ENCODE peak calls at places on chromosomes 2 and 18, in six cellular contexts. One of them, this sample, is unnamed.

GRCh38 chr2:170585067-170585466 is 130.1 kb upstream of the SP5 start:
- DNase-seq in activated T-helper 1 cell treated with anti-CD3 and anti-CD28 coated beads, Interleukin-12 subunit alpha, Interleukin-12 subunit beta, Interleukin-2, Interleukin-4 antibody, amounts not matched to agents 30 ng/mL and 10 ng/mL and 1 ng/mL, durations not matched to agents 14 hours and 24 hours and 36 hours: no peak
- DNase-seq in hippocampal formation: no peak
- DNase-seq in stimulated activated CD8-positive, alpha-beta memory T cell treated with anti-CD3 and anti-CD28 coated beads, Interleukin-4, amount 100 ng/mL, for 24 hours: no peak
- DNase-seq in ELF-1: no peak
- DNase-seq in iris pigment epithelial cell: no peak
- DNase-seq in this sample: no peak

GRCh38 chr2:233974530-233975071 is 57.4 kb downstream of the TRPM8 start:
- DNase-seq in activated T-helper 1 cell treated with anti-CD3 and anti-CD28 coated beads, Interleukin-12 subunit alpha, Interleukin-12 subunit beta, Interleukin-2, Interleukin-4 antibody, amounts not matched to agents 30 ng/mL and 10 ng/mL and 1 ng/mL, durations not matched to agents 14 hours and 24 hours and 36 hours: no peak
- DNase-seq in stimulated activated CD8-positive, alpha-beta memory T cell treated with anti-CD3 and anti-CD28 coated beads, Interleukin-4, amount 100 ng/mL, for 24 hours: no peak
- DNase-seq in iris pigment epithelial cell: peak
- DNase-seq in hippocampal formation: no peak
- DNase-seq in ELF-1: peak
- DNase-seq in this sample: peak

GRCh38 chr2:236607471-236608307 is 38.1 kb downstream of the ACKR3 start:
- DNase-seq in stimulated activated CD8-positive, alpha-beta memory T cell treated with anti-CD3 and anti-CD28 coated beads, Interleukin-4, amount 100 ng/mL, for 24 hours: no peak
- DNase-seq in activated T-helper 1 cell treated with anti-CD3 and anti-CD28 coated beads, Interleukin-12 subunit alpha, Interleukin-12 subunit beta, Interleukin-2, Interleukin-4 antibody, amounts not matched to agents 30 ng/mL and 10 ng/mL and 1 ng/mL, durations not matched to agents 14 hours and 24 hours and 36 hours: no peak
- DNase-seq in ELF-1: peak
- DNase-seq in hippocampal formation: no peak
- DNase-seq in iris pigment epithelial cell: peak
- DNase-seq in this sample: no peak

GRCh38 chr2:136247204-136247990 is 129.4 kb upstream of the CXCR4 start:
- DNase-seq in stimulated activated CD8-positive, alpha-beta memory T cell treated with anti-CD3 and anti-CD28 coated beads, Interleukin-4, amount 100 ng/mL, for 24 hours: no peak
- DNase-seq in ELF-1: no peak
- DNase-seq in hippocampal formation: no peak
- DNase-seq in iris pigment epithelial cell: peak
- DNase-seq in activated T-helper 1 cell treated with anti-CD3 and anti-CD28 coated beads, Interleukin-12 subunit alpha, Interleukin-12 subunit beta, Interleukin-2, Interleukin-4 antibody, amounts not matched to agents 30 ng/mL and 10 ng/mL and 1 ng/mL, durations not matched to agents 14 hours and 24 hours and 36 hours: no peak
- DNase-seq in this sample: peak

GRCh38 chr2:242031481-242032019 is 162.0 kb downstream of the RTP5 start:
- DNase-seq in hippocampal formation: no peak
- DNase-seq in iris pigment epithelial cell: peak
- DNase-seq in stimulated activated CD8-positive, alpha-beta memory T cell treated with anti-CD3 and anti-CD28 coated beads, Interleukin-4, amount 100 ng/mL, for 24 hours: peak
- DNase-seq in ELF-1: no peak
- DNase-seq in activated T-helper 1 cell treated with anti-CD3 and anti-CD28 coated beads, Interleukin-12 subunit alpha, Interleukin-12 subunit beta, Interleukin-2, Interleukin-4 antibody, amounts not matched to agents 30 ng/mL and 10 ng/mL and 1 ng/mL, durations not matched to agents 14 hours and 24 hours and 36 hours: peak
- DNase-seq in this sample: no peak

GRCh38 chr2:12044857-12045256 is 298.4 kb downstream of the LPIN1 start:
- DNase-seq in hippocampal formation: no peak
- DNase-seq in ELF-1: no peak
- DNase-seq in activated T-helper 1 cell treated with anti-CD3 and anti-CD28 coated beads, Interleukin-12 subunit alpha, Interleukin-12 subunit beta, Interleukin-2, Interleukin-4 antibody, amounts not matched to agents 30 ng/mL and 10 ng/mL and 1 ng/mL, durations not matched to agents 14 hours and 24 hours and 36 hours: no peak
- DNase-seq in stimulated activated CD8-positive, alpha-beta memory T cell treated with anti-CD3 and anti-CD28 coated beads, Interleukin-4, amount 100 ng/mL, for 24 hours: no peak
- DNase-seq in iris pigment epithelial cell: no peak
- DNase-seq in this sample: no peak

GRCh38 chr2:40654346-40654745 is 202.5 kb upstream of the SLC8A1 start:
- DNase-seq in ELF-1: no peak
- DNase-seq in iris pigment epithelial cell: no peak
- DNase-seq in stimulated activated CD8-positive, alpha-beta memory T cell treated with anti-CD3 and anti-CD28 coated beads, Interleukin-4, amount 100 ng/mL, for 24 hours: no peak
- DNase-seq in hippocampal formation: no peak
- DNase-seq in activated T-helper 1 cell treated with anti-CD3 and anti-CD28 coated beads, Interleukin-12 subunit alpha, Interleukin-12 subunit beta, Interleukin-2, Interleukin-4 antibody, amounts not matched to agents 30 ng/mL and 10 ng/mL and 1 ng/mL, durations not matched to agents 14 hours and 24 hours and 36 hours: no peak
- DNase-seq in this sample: no peak

GRCh38 chr2:86274918-86275275 is 62.5 kb downstream of the REEP1 start:
- DNase-seq in activated T-helper 1 cell treated with anti-CD3 and anti-CD28 coated beads, Interleukin-12 subunit alpha, Interleukin-12 subunit beta, Interleukin-2, Interleukin-4 antibody, amounts not matched to agents 30 ng/mL and 10 ng/mL and 1 ng/mL, durations not matched to agents 14 hours and 24 hours and 36 hours: no peak
- DNase-seq in ELF-1: no peak
- DNase-seq in stimulated activated CD8-positive, alpha-beta memory T cell treated with anti-CD3 and anti-CD28 coated beads, Interleukin-4, amount 100 ng/mL, for 24 hours: no peak
- DNase-seq in hippocampal formation: no peak
- DNase-seq in iris pigment epithelial cell: peak
- DNase-seq in this sample: no peak

GRCh38 chr18:21739604-21740473 is 753 bp upstream of the MIB1 start:
- DNase-seq in ELF-1: peak
- DNase-seq in activated T-helper 1 cell treated with anti-CD3 and anti-CD28 coated beads, Interleukin-12 subunit alpha, Interleukin-12 subunit beta, Interleukin-2, Interleukin-4 antibody, amounts not matched to agents 30 ng/mL and 10 ng/mL and 1 ng/mL, durations not matched to agents 14 hours and 24 hours and 36 hours: no peak
- DNase-seq in hippocampal formation: no peak
- DNase-seq in stimulated activated CD8-positive, alpha-beta memory T cell treated with anti-CD3 and anti-CD28 coated beads, Interleukin-4, amount 100 ng/mL, for 24 hours: no peak
- DNase-seq in iris pigment epithelial cell: no peak
- DNase-seq in this sample: no peak

GRCh38 chr2:158130832-158131473 is 29.3 kb downstream of the UPP2 start:
- DNase-seq in ELF-1: no peak
- DNase-seq in hippocampal formation: no peak
- DNase-seq in stimulated activated CD8-positive, alpha-beta memory T cell treated with anti-CD3 and anti-CD28 coated beads, Interleukin-4, amount 100 ng/mL, for 24 hours: no peak
- DNase-seq in iris pigment epithelial cell: no peak
- DNase-seq in activated T-helper 1 cell treated with anti-CD3 and anti-CD28 coated beads, Interleukin-12 subunit alpha, Interleukin-12 subunit beta, Interleukin-2, Interleukin-4 antibody, amounts not matched to agents 30 ng/mL and 10 ng/mL and 1 ng/mL, durations not matched to agents 14 hours and 24 hours and 36 hours: no peak
- DNase-seq in this sample: no peak

GRCh38 chr2:70125498-70125898 is 38.2 kb downstream of the PCBP1 start:
- DNase-seq in activated T-helper 1 cell treated with anti-CD3 and anti-CD28 coated beads, Interleukin-12 subunit alpha, Interleukin-12 subunit beta, Interleukin-2, Interleukin-4 antibody, amounts not matched to agents 30 ng/mL and 10 ng/mL and 1 ng/mL, durations not matched to agents 14 hours and 24 hours and 36 hours: no peak
- DNase-seq in stimulated activated CD8-positive, alpha-beta memory T cell treated with anti-CD3 and anti-CD28 coated beads, Interleukin-4, amount 100 ng/mL, for 24 hours: no peak
- DNase-seq in iris pigment epithelial cell: no peak
- DNase-seq in hippocampal formation: no peak
- DNase-seq in ELF-1: no peak
- DNase-seq in this sample: no peak

GRCh38 chr2:238895361-238895882 is 47.5 kb downstream of the TWIST2 start:
- DNase-seq in hippocampal formation: no peak
- DNase-seq in iris pigment epithelial cell: no peak
- DNase-seq in ELF-1: no peak
- DNase-seq in stimulated activated CD8-positive, alpha-beta memory T cell treated with anti-CD3 and anti-CD28 coated beads, Interleukin-4, amount 100 ng/mL, for 24 hours: no peak
- DNase-seq in activated T-helper 1 cell treated with anti-CD3 and anti-CD28 coated beads, Interleukin-12 subunit alpha, Interleukin-12 subunit beta, Interleukin-2, Interleukin-4 antibody, amounts not matched to agents 30 ng/mL and 10 ng/mL and 1 ng/mL, durations not matched to agents 14 hours and 24 hours and 36 hours: no peak
- DNase-seq in this sample: no peak

GRCh38 chr2:16437189-16437588 is 228.4 kb downstream of the CYRIA start:
- DNase-seq in ELF-1: no peak
- DNase-seq in activated T-helper 1 cell treated with anti-CD3 and anti-CD28 coated beads, Interleukin-12 subunit alpha, Interleukin-12 subunit beta, Interleukin-2, Interleukin-4 antibody, amounts not matched to agents 30 ng/mL and 10 ng/mL and 1 ng/mL, durations not matched to agents 14 hours and 24 hours and 36 hours: no peak
- DNase-seq in iris pigment epithelial cell: no peak
- DNase-seq in stimulated activated CD8-positive, alpha-beta memory T cell treated with anti-CD3 and anti-CD28 coated beads, Interleukin-4, amount 100 ng/mL, for 24 hours: no peak
- DNase-seq in hippocampal formation: no peak
- DNase-seq in this sample: no peak

GRCh38 chr2:40406485-40407289 is 45.2 kb downstream of the SLC8A1 start:
- DNase-seq in hippocampal formation: no peak
- DNase-seq in activated T-helper 1 cell treated with anti-CD3 and anti-CD28 coated beads, Interleukin-12 subunit alpha, Interleukin-12 subunit beta, Interleukin-2, Interleukin-4 antibody, amounts not matched to agents 30 ng/mL and 10 ng/mL and 1 ng/mL, durations not matched to agents 14 hours and 24 hours and 36 hours: no peak
- DNase-seq in ELF-1: no peak
- DNase-seq in iris pigment epithelial cell: no peak
- DNase-seq in stimulated activated CD8-positive, alpha-beta memory T cell treated with anti-CD3 and anti-CD28 coated beads, Interleukin-4, amount 100 ng/mL, for 24 hours: no peak
- DNase-seq in this sample: no peak

GRCh38 chr2:70767699-70768584 is at the start of gene ADD2:
- DNase-seq in ELF-1: peak
- DNase-seq in stimulated activated CD8-positive, alpha-beta memory T cell treated with anti-CD3 and anti-CD28 coated beads, Interleukin-4, amount 100 ng/mL, for 24 hours: peak
- DNase-seq in iris pigment epithelial cell: peak
- DNase-seq in activated T-helper 1 cell treated with anti-CD3 and anti-CD28 coated beads, Interleukin-12 subunit alpha, Interleukin-12 subunit beta, Interleukin-2, Interleukin-4 antibody, amounts not matched to agents 30 ng/mL and 10 ng/mL and 1 ng/mL, durations not matched to agents 14 hours and 24 hours and 36 hours: peak
- DNase-seq in hippocampal formation: peak
- DNase-seq in this sample: no peak

GRCh38 chr18:4004176-4004829 is 450.8 kb downstream of the DLGAP1 start:
- DNase-seq in ELF-1: no peak
- DNase-seq in stimulated activated CD8-positive, alpha-beta memory T cell treated with anti-CD3 and anti-CD28 coated beads, Interleukin-4, amount 100 ng/mL, for 24 hours: no peak
- DNase-seq in iris pigment epithelial cell: no peak
- DNase-seq in activated T-helper 1 cell treated with anti-CD3 and anti-CD28 coated beads, Interleukin-12 subunit alpha, Interleukin-12 subunit beta, Interleukin-2, Interleukin-4 antibody, amounts not matched to agents 30 ng/mL and 10 ng/mL and 1 ng/mL, durations not matched to agents 14 hours and 24 hours and 36 hours: no peak
- DNase-seq in hippocampal formation: no peak
- DNase-seq in this sample: no peak

GRCh38 chr2:219912530-219912929 is 285.1 kb downstream of the SLC4A3 start:
- DNase-seq in ELF-1: peak
- DNase-seq in iris pigment epithelial cell: peak
- DNase-seq in stimulated activated CD8-positive, alpha-beta memory T cell treated with anti-CD3 and anti-CD28 coated beads, Interleukin-4, amount 100 ng/mL, for 24 hours: no peak
- DNase-seq in hippocampal formation: no peak
- DNase-seq in activated T-helper 1 cell treated with anti-CD3 and anti-CD28 coated beads, Interleukin-12 subunit alpha, Interleukin-12 subunit beta, Interleukin-2, Interleukin-4 antibody, amounts not matched to agents 30 ng/mL and 10 ng/mL and 1 ng/mL, durations not matched to agents 14 hours and 24 hours and 36 hours: no peak
- DNase-seq in this sample: peak

GRCh38 chr2:173522356-173522755 is 167.7 kb downstream of the CDCA7 start:
- DNase-seq in hippocampal formation: no peak
- DNase-seq in iris pigment epithelial cell: no peak
- DNase-seq in activated T-helper 1 cell treated with anti-CD3 and anti-CD28 coated beads, Interleukin-12 subunit alpha, Interleukin-12 subunit beta, Interleukin-2, Interleukin-4 antibody, amounts not matched to agents 30 ng/mL and 10 ng/mL and 1 ng/mL, durations not matched to agents 14 hours and 24 hours and 36 hours: no peak
- DNase-seq in stimulated activated CD8-positive, alpha-beta memory T cell treated with anti-CD3 and anti-CD28 coated beads, Interleukin-4, amount 100 ng/mL, for 24 hours: no peak
- DNase-seq in ELF-1: no peak
- DNase-seq in this sample: no peak

GRCh38 chr2:30789670-30790210 is 17.5 kb downstream of the CAPN13 start:
- DNase-seq in activated T-helper 1 cell treated with anti-CD3 and anti-CD28 coated beads, Interleukin-12 subunit alpha, Interleukin-12 subunit beta, Interleukin-2, Interleukin-4 antibody, amounts not matched to agents 30 ng/mL and 10 ng/mL and 1 ng/mL, durations not matched to agents 14 hours and 24 hours and 36 hours: no peak
- DNase-seq in iris pigment epithelial cell: no peak
- DNase-seq in ELF-1: peak
- DNase-seq in stimulated activated CD8-positive, alpha-beta memory T cell treated with anti-CD3 and anti-CD28 coated beads, Interleukin-4, amount 100 ng/mL, for 24 hours: no peak
- DNase-seq in hippocampal formation: no peak
- DNase-seq in this sample: no peak

GRCh38 chr18:10661333-10661732 is 135.5 kb downstream of the NAPG start:
- DNase-seq in iris pigment epithelial cell: peak
- DNase-seq in ELF-1: no peak
- DNase-seq in stimulated activated CD8-positive, alpha-beta memory T cell treated with anti-CD3 and anti-CD28 coated beads, Interleukin-4, amount 100 ng/mL, for 24 hours: no peak
- DNase-seq in activated T-helper 1 cell treated with anti-CD3 and anti-CD28 coated beads, Interleukin-12 subunit alpha, Interleukin-12 subunit beta, Interleukin-2, Interleukin-4 antibody, amounts not matched to agents 30 ng/mL and 10 ng/mL and 1 ng/mL, durations not matched to agents 14 hours and 24 hours and 36 hours: no peak
- DNase-seq in hippocampal formation: no peak
- DNase-seq in this sample: no peak

GRCh38 chr2:238160206-238161129 is 1.7 kb downstream of the ERFE start:
- DNase-seq in stimulated activated CD8-positive, alpha-beta memory T cell treated with anti-CD3 and anti-CD28 coated beads, Interleukin-4, amount 100 ng/mL, for 24 hours: no peak
- DNase-seq in ELF-1: peak
- DNase-seq in hippocampal formation: no peak
- DNase-seq in activated T-helper 1 cell treated with anti-CD3 and anti-CD28 coated beads, Interleukin-12 subunit alpha, Interleukin-12 subunit beta, Interleukin-2, Interleukin-4 antibody, amounts not matched to agents 30 ng/mL and 10 ng/mL and 1 ng/mL, durations not matched to agents 14 hours and 24 hours and 36 hours: no peak
- DNase-seq in iris pigment epithelial cell: no peak
- DNase-seq in this sample: no peak

GRCh38 chr2:193103064-193103463 is 908.3 kb upstream of the TMEFF2 start:
- DNase-seq in ELF-1: no peak
- DNase-seq in iris pigment epithelial cell: peak
- DNase-seq in activated T-helper 1 cell treated with anti-CD3 and anti-CD28 coated beads, Interleukin-12 subunit alpha, Interleukin-12 subunit beta, Interleukin-2, Interleukin-4 antibody, amounts not matched to agents 30 ng/mL and 10 ng/mL and 1 ng/mL, durations not matched to agents 14 hours and 24 hours and 36 hours: no peak
- DNase-seq in stimulated activated CD8-positive, alpha-beta memory T cell treated with anti-CD3 and anti-CD28 coated beads, Interleukin-4, amount 100 ng/mL, for 24 hours: no peak
- DNase-seq in hippocampal formation: no peak
- DNase-seq in this sample: no peak

GRCh38 chr2:8984855-8985254 is 18.6 kb downstream of the MBOAT2 start:
- DNase-seq in iris pigment epithelial cell: no peak
- DNase-seq in ELF-1: no peak
- DNase-seq in stimulated activated CD8-positive, alpha-beta memory T cell treated with anti-CD3 and anti-CD28 coated beads, Interleukin-4, amount 100 ng/mL, for 24 hours: no peak
- DNase-seq in hippocampal formation: no peak
- DNase-seq in activated T-helper 1 cell treated with anti-CD3 and anti-CD28 coated beads, Interleukin-12 subunit alpha, Interleukin-12 subunit beta, Interleukin-2, Interleukin-4 antibody, amounts not matched to agents 30 ng/mL and 10 ng/mL and 1 ng/mL, durations not matched to agents 14 hours and 24 hours and 36 hours: no peak
- DNase-seq in this sample: no peak

GRCh38 chr2:50951416-50951815 is 80.5 kb downstream of the NRXN1 start:
- DNase-seq in ELF-1: no peak
- DNase-seq in activated T-helper 1 cell treated with anti-CD3 and anti-CD28 coated beads, Interleukin-12 subunit alpha, Interleukin-12 subunit beta, Interleukin-2, Interleukin-4 antibody, amounts not matched to agents 30 ng/mL and 10 ng/mL and 1 ng/mL, durations not matched to agents 14 hours and 24 hours and 36 hours: no peak
- DNase-seq in hippocampal formation: no peak
- DNase-seq in iris pigment epithelial cell: peak
- DNase-seq in stimulated activated CD8-positive, alpha-beta memory T cell treated with anti-CD3 and anti-CD28 coated beads, Interleukin-4, amount 100 ng/mL, for 24 hours: no peak
- DNase-seq in this sample: no peak

GRCh38 chr2:96409543-96410184 is 74.1 kb downstream of the NCAPH start:
- DNase-seq in stimulated activated CD8-positive, alpha-beta memory T cell treated with anti-CD3 and anti-CD28 coated beads, Interleukin-4, amount 100 ng/mL, for 24 hours: no peak
- DNase-seq in hippocampal formation: peak
- DNase-seq in iris pigment epithelial cell: no peak
- DNase-seq in activated T-helper 1 cell treated with anti-CD3 and anti-CD28 coated beads, Interleukin-12 subunit alpha, Interleukin-12 subunit beta, Interleukin-2, Interleukin-4 antibody, amounts not matched to agents 30 ng/mL and 10 ng/mL and 1 ng/mL, durations not matched to agents 14 hours and 24 hours and 36 hours: no peak
- DNase-seq in ELF-1: peak
- DNase-seq in this sample: no peak

GRCh38 chr18:76494541-76495403 is at the start of gene ZNF516:
- DNase-seq in hippocampal formation: no peak
- DNase-seq in iris pigment epithelial cell: peak
- DNase-seq in activated T-helper 1 cell treated with anti-CD3 and anti-CD28 coated beads, Interleukin-12 subunit alpha, Interleukin-12 subunit beta, Interleukin-2, Interleukin-4 antibody, amounts not matched to agents 30 ng/mL and 10 ng/mL and 1 ng/mL, durations not matched to agents 14 hours and 24 hours and 36 hours: no peak
- DNase-seq in ELF-1: peak
- DNase-seq in stimulated activated CD8-positive, alpha-beta memory T cell treated with anti-CD3 and anti-CD28 coated beads, Interleukin-4, amount 100 ng/mL, for 24 hours: no peak
- DNase-seq in this sample: no peak

GRCh38 chr2:172204309-172204708 is 101.6 kb upstream of the DLX2 start:
- DNase-seq in hippocampal formation: no peak
- DNase-seq in stimulated activated CD8-positive, alpha-beta memory T cell treated with anti-CD3 and anti-CD28 coated beads, Interleukin-4, amount 100 ng/mL, for 24 hours: no peak
- DNase-seq in iris pigment epithelial cell: peak
- DNase-seq in ELF-1: no peak
- DNase-seq in activated T-helper 1 cell treated with anti-CD3 and anti-CD28 coated beads, Interleukin-12 subunit alpha, Interleukin-12 subunit beta, Interleukin-2, Interleukin-4 antibody, amounts not matched to agents 30 ng/mL and 10 ng/mL and 1 ng/mL, durations not matched to agents 14 hours and 24 hours and 36 hours: no peak
- DNase-seq in this sample: no peak

GRCh38 chr2:165110394-165110793 is 93.5 kb downstream of the SCN3A start:
- DNase-seq in ELF-1: no peak
- DNase-seq in stimulated activated CD8-positive, alpha-beta memory T cell treated with anti-CD3 and anti-CD28 coated beads, Interleukin-4, amount 100 ng/mL, for 24 hours: no peak
- DNase-seq in hippocampal formation: no peak
- DNase-seq in iris pigment epithelial cell: no peak
- DNase-seq in activated T-helper 1 cell treated with anti-CD3 and anti-CD28 coated beads, Interleukin-12 subunit alpha, Interleukin-12 subunit beta, Interleukin-2, Interleukin-4 antibody, amounts not matched to agents 30 ng/mL and 10 ng/mL and 1 ng/mL, durations not matched to agents 14 hours and 24 hours and 36 hours: no peak
- DNase-seq in this sample: no peak

GRCh38 chr2:144372484-144373195 is 147.3 kb downstream of the ZEB2 start:
- DNase-seq in ELF-1: no peak
- DNase-seq in stimulated activated CD8-positive, alpha-beta memory T cell treated with anti-CD3 and anti-CD28 coated beads, Interleukin-4, amount 100 ng/mL, for 24 hours: no peak
- DNase-seq in hippocampal formation: no peak
- DNase-seq in activated T-helper 1 cell treated with anti-CD3 and anti-CD28 coated beads, Interleukin-12 subunit alpha, Interleukin-12 subunit beta, Interleukin-2, Interleukin-4 antibody, amounts not matched to agents 30 ng/mL and 10 ng/mL and 1 ng/mL, durations not matched to agents 14 hours and 24 hours and 36 hours: no peak
- DNase-seq in iris pigment epithelial cell: no peak
- DNase-seq in this sample: no peak

GRCh38 chr18:21805771-21806366 is 65.3 kb downstream of the MIB1 start:
- DNase-seq in activated T-helper 1 cell treated with anti-CD3 and anti-CD28 coated beads, Interleukin-12 subunit alpha, Interleukin-12 subunit beta, Interleukin-2, Interleukin-4 antibody, amounts not matched to agents 30 ng/mL and 10 ng/mL and 1 ng/mL, durations not matched to agents 14 hours and 24 hours and 36 hours: no peak
- DNase-seq in iris pigment epithelial cell: no peak
- DNase-seq in hippocampal formation: no peak
- DNase-seq in ELF-1: no peak
- DNase-seq in stimulated activated CD8-positive, alpha-beta memory T cell treated with anti-CD3 and anti-CD28 coated beads, Interleukin-4, amount 100 ng/mL, for 24 hours: no peak
- DNase-seq in this sample: no peak

GRCh38 chr2:28493636-28494035 is 2.2 kb upstream of the PLB1 start:
- DNase-seq in stimulated activated CD8-positive, alpha-beta memory T cell treated with anti-CD3 and anti-CD28 coated beads, Interleukin-4, amount 100 ng/mL, for 24 hours: no peak
- DNase-seq in activated T-helper 1 cell treated with anti-CD3 and anti-CD28 coated beads, Interleukin-12 subunit alpha, Interleukin-12 subunit beta, Interleukin-2, Interleukin-4 antibody, amounts not matched to agents 30 ng/mL and 10 ng/mL and 1 ng/mL, durations not matched to agents 14 hours and 24 hours and 36 hours: no peak
- DNase-seq in iris pigment epithelial cell: no peak
- DNase-seq in ELF-1: no peak
- DNase-seq in hippocampal formation: no peak
- DNase-seq in this sample: no peak

GRCh38 chr2:241901500-241902351 is 32.2 kb downstream of the RTP5 start:
- DNase-seq in iris pigment epithelial cell: peak
- DNase-seq in stimulated activated CD8-positive, alpha-beta memory T cell treated with anti-CD3 and anti-CD28 coated beads, Interleukin-4, amount 100 ng/mL, for 24 hours: no peak
- DNase-seq in hippocampal formation: no peak
- DNase-seq in ELF-1: peak
- DNase-seq in activated T-helper 1 cell treated with anti-CD3 and anti-CD28 coated beads, Interleukin-12 subunit alpha, Interleukin-12 subunit beta, Interleukin-2, Interleukin-4 antibody, amounts not matched to agents 30 ng/mL and 10 ng/mL and 1 ng/mL, durations not matched to agents 14 hours and 24 hours and 36 hours: no peak
- DNase-seq in this sample: no peak

GRCh38 chr2:136306801-136307200 is 188.9 kb upstream of the CXCR4 start:
- DNase-seq in iris pigment epithelial cell: no peak
- DNase-seq in activated T-helper 1 cell treated with anti-CD3 and anti-CD28 coated beads, Interleukin-12 subunit alpha, Interleukin-12 subunit beta, Interleukin-2, Interleukin-4 antibody, amounts not matched to agents 30 ng/mL and 10 ng/mL and 1 ng/mL, durations not matched to agents 14 hours and 24 hours and 36 hours: no peak
- DNase-seq in stimulated activated CD8-positive, alpha-beta memory T cell treated with anti-CD3 and anti-CD28 coated beads, Interleukin-4, amount 100 ng/mL, for 24 hours: no peak
- DNase-seq in ELF-1: no peak
- DNase-seq in hippocampal formation: no peak
- DNase-seq in this sample: no peak